ENCODE peak calls at places on chromosomes 3 and 15, in ten cellular contexts. One of them, this sample, is unnamed.

GRCh38 chr3:188643736-188644135 is 489.8 kb downstream of the LPP start:
- DNase-seq in T1000: no peak
- DNase-seq in NCI-H1092 treated with DMSO at 0.1 percent for 48 hours: no peak
- DNase-seq in HT-29: no peak
- DNase-seq in Peyer's patch: no peak
- DNase-seq in kidney epithelial cell: no peak
- DNase-seq in T-cell: no peak
- DNase-seq in NCI-H524: no peak
- DNase-seq in activated gamma-delta T cell treated with Interleukin-2 at 50 U/mL for 16 hours: no peak
- DNase-seq in LoVo: no peak
- DNase-seq in this sample: no peak

GRCh38 chr3:11495948-11496557 is 147.7 kb downstream of the VGLL4 start:
- DNase-seq in T1000: no peak
- DNase-seq in NCI-H1092 treated with DMSO at 0.1 percent for 48 hours: no peak
- DNase-seq in HT-29: no peak
- DNase-seq in Peyer's patch: no peak
- DNase-seq in kidney epithelial cell: peak
- DNase-seq in T-cell: no peak
- DNase-seq in NCI-H524: no peak
- DNase-seq in activated gamma-delta T cell treated with Interleukin-2 at 50 U/mL for 16 hours: no peak
- DNase-seq in LoVo: no peak
- DNase-seq in this sample: no peak

GRCh38 chr3:65019412-65020093 is 331.8 kb upstream of the ADAMTS9 start:
- DNase-seq in T1000: no peak
- DNase-seq in NCI-H1092 treated with DMSO at 0.1 percent for 48 hours: no peak
- DNase-seq in HT-29: no peak
- DNase-seq in Peyer's patch: no peak
- DNase-seq in kidney epithelial cell: peak
- DNase-seq in T-cell: no peak
- DNase-seq in NCI-H524: no peak
- DNase-seq in activated gamma-delta T cell treated with Interleukin-2 at 50 U/mL for 16 hours: no peak
- DNase-seq in LoVo: no peak
- DNase-seq in this sample: no peak

GRCh38 chr15:65406402-65407000 is 16.2 kb downstream of the IGDCC4 start:
- DNase-seq in T1000: no peak
- DNase-seq in NCI-H1092 treated with DMSO at 0.1 percent for 48 hours: no peak
- DNase-seq in HT-29: no peak
- DNase-seq in Peyer's patch: no peak
- DNase-seq in kidney epithelial cell: no peak
- DNase-seq in T-cell: no peak
- DNase-seq in NCI-H524: no peak
- DNase-seq in activated gamma-delta T cell treated with Interleukin-2 at 50 U/mL for 16 hours: no peak
- DNase-seq in LoVo: no peak
- DNase-seq in this sample: no peak

GRCh38 chr3:158660711-158661110 is 11.7 kb downstream of the LXN start:
- DNase-seq in T1000: no peak
- DNase-seq in NCI-H1092 treated with DMSO at 0.1 percent for 48 hours: no peak
- DNase-seq in HT-29: no peak
- DNase-seq in Peyer's patch: no peak
- DNase-seq in kidney epithelial cell: no peak
- DNase-seq in T-cell: no peak
- DNase-seq in NCI-H524: no peak
- DNase-seq in activated gamma-delta T cell treated with Interleukin-2 at 50 U/mL for 16 hours: no peak
- DNase-seq in LoVo: no peak
- DNase-seq in this sample: no peak

GRCh38 chr3:176839447-176839846 is 357.8 kb downstream of the TBL1XR1 start:
- DNase-seq in T1000: no peak
- DNase-seq in NCI-H1092 treated with DMSO at 0.1 percent for 48 hours: no peak
- DNase-seq in HT-29: no peak
- DNase-seq in Peyer's patch: no peak
- DNase-seq in kidney epithelial cell: no peak
- DNase-seq in T-cell: no peak
- DNase-seq in NCI-H524: no peak
- DNase-seq in activated gamma-delta T cell treated with Interleukin-2 at 50 U/mL for 16 hours: no peak
- DNase-seq in LoVo: no peak
- DNase-seq in this sample: no peak

GRCh38 chr15:91473894-91474293 is 373.8 kb downstream of the SV2B start:
- DNase-seq in T1000: no peak
- DNase-seq in NCI-H1092 treated with DMSO at 0.1 percent for 48 hours: no peak
- DNase-seq in HT-29: no peak
- DNase-seq in Peyer's patch: no peak
- DNase-seq in kidney epithelial cell: no peak
- DNase-seq in T-cell: no peak
- DNase-seq in NCI-H524: no peak
- DNase-seq in activated gamma-delta T cell treated with Interleukin-2 at 50 U/mL for 16 hours: no peak
- DNase-seq in LoVo: no peak
- DNase-seq in this sample: no peak

GRCh38 chr3:65751123-65751700 is 287.5 kb downstream of the MAGI1 start:
- DNase-seq in T1000: no peak
- DNase-seq in NCI-H1092 treated with DMSO at 0.1 percent for 48 hours: no peak
- DNase-seq in HT-29: peak
- DNase-seq in Peyer's patch: no peak
- DNase-seq in kidney epithelial cell: no peak
- DNase-seq in T-cell: no peak
- DNase-seq in NCI-H524: peak
- DNase-seq in activated gamma-delta T cell treated with Interleukin-2 at 50 U/mL for 16 hours: no peak
- DNase-seq in LoVo: no peak
- DNase-seq in this sample: no peak

GRCh38 chr15:25268166-25268565 is 170.7 kb downstream of the UBE3A start:
- DNase-seq in T1000: no peak
- DNase-seq in NCI-H1092 treated with DMSO at 0.1 percent for 48 hours: no peak
- DNase-seq in HT-29: peak
- DNase-seq in Peyer's patch: no peak
- DNase-seq in kidney epithelial cell: no peak
- DNase-seq in T-cell: no peak
- DNase-seq in NCI-H524: no peak
- DNase-seq in activated gamma-delta T cell treated with Interleukin-2 at 50 U/mL for 16 hours: no peak
- DNase-seq in LoVo: no peak
- DNase-seq in this sample: no peak

GRCh38 chr15:31357148-31357547 is 30.5 kb downstream of the KLF13 start:
- DNase-seq in T1000: no peak
- DNase-seq in NCI-H1092 treated with DMSO at 0.1 percent for 48 hours: no peak
- DNase-seq in HT-29: no peak
- DNase-seq in Peyer's patch: peak
- DNase-seq in kidney epithelial cell: no peak
- DNase-seq in T-cell: peak
- DNase-seq in NCI-H524: no peak
- DNase-seq in activated gamma-delta T cell treated with Interleukin-2 at 50 U/mL for 16 hours: no peak
- DNase-seq in LoVo: no peak
- DNase-seq in this sample: no peak

GRCh38 chr3:78957456-78957855 is 810.3 kb downstream of the ROBO1 start:
- DNase-seq in T1000: no peak
- DNase-seq in NCI-H1092 treated with DMSO at 0.1 percent for 48 hours: no peak
- DNase-seq in HT-29: no peak
- DNase-seq in Peyer's patch: no peak
- DNase-seq in kidney epithelial cell: no peak
- DNase-seq in T-cell: no peak
- DNase-seq in NCI-H524: peak
- DNase-seq in activated gamma-delta T cell treated with Interleukin-2 at 50 U/mL for 16 hours: no peak
- DNase-seq in LoVo: no peak
- DNase-seq in this sample: no peak

GRCh38 chr3:126399756-126400155 is 5.0 kb downstream of the CFAP100 start:
- DNase-seq in T1000: no peak
- DNase-seq in NCI-H1092 treated with DMSO at 0.1 percent for 48 hours: no peak
- DNase-seq in HT-29: no peak
- DNase-seq in Peyer's patch: no peak
- DNase-seq in kidney epithelial cell: no peak
- DNase-seq in T-cell: no peak
- DNase-seq in NCI-H524: no peak
- DNase-seq in activated gamma-delta T cell treated with Interleukin-2 at 50 U/mL for 16 hours: no peak
- DNase-seq in LoVo: no peak
- DNase-seq in this sample: peak

GRCh38 chr3:160225181-160226025 is at the start of gene C3orf80:
- DNase-seq in T1000: peak
- DNase-seq in NCI-H1092 treated with DMSO at 0.1 percent for 48 hours: peak
- DNase-seq in HT-29: peak
- DNase-seq in Peyer's patch: no peak
- DNase-seq in kidney epithelial cell: no peak
- DNase-seq in T-cell: peak
- DNase-seq in NCI-H524: peak
- DNase-seq in activated gamma-delta T cell treated with Interleukin-2 at 50 U/mL for 16 hours: peak
- DNase-seq in LoVo: peak
- DNase-seq in this sample: peak

GRCh38 chr3:100777271-100777670 is 68.0 kb downstream of the TFG start:
- DNase-seq in T1000: no peak
- DNase-seq in NCI-H1092 treated with DMSO at 0.1 percent for 48 hours: no peak
- DNase-seq in HT-29: no peak
- DNase-seq in Peyer's patch: no peak
- DNase-seq in kidney epithelial cell: no peak
- DNase-seq in T-cell: no peak
- DNase-seq in NCI-H524: no peak
- DNase-seq in activated gamma-delta T cell treated with Interleukin-2 at 50 U/mL for 16 hours: no peak
- DNase-seq in LoVo: no peak
- DNase-seq in this sample: no peak

GRCh38 chr15:37764733-37765191 is 169.7 kb upstream of the TMCO5A start:
- DNase-seq in T1000: peak
- DNase-seq in NCI-H1092 treated with DMSO at 0.1 percent for 48 hours: peak
- DNase-seq in HT-29: peak
- DNase-seq in Peyer's patch: no peak
- DNase-seq in kidney epithelial cell: no peak
- DNase-seq in T-cell: no peak
- DNase-seq in NCI-H524: peak
- DNase-seq in activated gamma-delta T cell treated with Interleukin-2 at 50 U/mL for 16 hours: peak
- DNase-seq in LoVo: peak
- DNase-seq in this sample: no peak

GRCh38 chr3:63588897-63589296 is 63.6 kb upstream of the SNTN start:
- DNase-seq in T1000: no peak
- DNase-seq in NCI-H1092 treated with DMSO at 0.1 percent for 48 hours: no peak
- DNase-seq in HT-29: peak
- DNase-seq in Peyer's patch: no peak
- DNase-seq in kidney epithelial cell: no peak
- DNase-seq in T-cell: no peak
- DNase-seq in NCI-H524: no peak
- DNase-seq in activated gamma-delta T cell treated with Interleukin-2 at 50 U/mL for 16 hours: no peak
- DNase-seq in LoVo: no peak
- DNase-seq in this sample: no peak

GRCh38 chr15:101618861-101619614 is 33.1 kb downstream of the TM2D3 start:
- DNase-seq in T1000: no peak
- DNase-seq in NCI-H1092 treated with DMSO at 0.1 percent for 48 hours: no peak
- DNase-seq in HT-29: no peak
- DNase-seq in Peyer's patch: no peak
- DNase-seq in kidney epithelial cell: no peak
- DNase-seq in T-cell: no peak
- DNase-seq in NCI-H524: peak
- DNase-seq in activated gamma-delta T cell treated with Interleukin-2 at 50 U/mL for 16 hours: no peak
- DNase-seq in LoVo: no peak
- DNase-seq in this sample: no peak

GRCh38 chr3:189186093-189186492 is 14.3 kb downstream of the TPRG1 start:
- DNase-seq in T1000: no peak
- DNase-seq in NCI-H1092 treated with DMSO at 0.1 percent for 48 hours: no peak
- DNase-seq in HT-29: no peak
- DNase-seq in Peyer's patch: no peak
- DNase-seq in kidney epithelial cell: peak
- DNase-seq in T-cell: no peak
- DNase-seq in NCI-H524: no peak
- DNase-seq in activated gamma-delta T cell treated with Interleukin-2 at 50 U/mL for 16 hours: no peak
- DNase-seq in LoVo: no peak
- DNase-seq in this sample: no peak

GRCh38 chr3:9820944-9821343 is 10.9 kb downstream of the TTLL3 start:
- DNase-seq in T1000: no peak
- DNase-seq in NCI-H1092 treated with DMSO at 0.1 percent for 48 hours: no peak
- DNase-seq in HT-29: peak
- DNase-seq in Peyer's patch: no peak
- DNase-seq in kidney epithelial cell: no peak
- DNase-seq in T-cell: no peak
- DNase-seq in NCI-H524: no peak
- DNase-seq in activated gamma-delta T cell treated with Interleukin-2 at 50 U/mL for 16 hours: no peak
- DNase-seq in LoVo: no peak
- DNase-seq in this sample: no peak

GRCh38 chr3:98513136-98513535 is 9.6 kb downstream of the CLDND1 start:
- DNase-seq in T1000: no peak
- DNase-seq in NCI-H1092 treated with DMSO at 0.1 percent for 48 hours: no peak
- DNase-seq in HT-29: no peak
- DNase-seq in Peyer's patch: no peak
- DNase-seq in kidney epithelial cell: no peak
- DNase-seq in T-cell: no peak
- DNase-seq in NCI-H524: no peak
- DNase-seq in activated gamma-delta T cell treated with Interleukin-2 at 50 U/mL for 16 hours: no peak
- DNase-seq in LoVo: no peak
- DNase-seq in this sample: no peak

GRCh38 chr15:77547801-77548607 is 84.7 kb downstream of the LINGO1 start:
- DNase-seq in T1000: no peak
- DNase-seq in NCI-H1092 treated with DMSO at 0.1 percent for 48 hours: no peak
- DNase-seq in HT-29: no peak
- DNase-seq in Peyer's patch: no peak
- DNase-seq in kidney epithelial cell: no peak
- DNase-seq in T-cell: no peak
- DNase-seq in NCI-H524: no peak
- DNase-seq in activated gamma-delta T cell treated with Interleukin-2 at 50 U/mL for 16 hours: no peak
- DNase-seq in LoVo: no peak
- DNase-seq in this sample: no peak

GRCh38 chr3:129975332-129976090 is 991 bp downstream of the TRH start:
- DNase-seq in T1000: no peak
- DNase-seq in NCI-H1092 treated with DMSO at 0.1 percent for 48 hours: peak
- DNase-seq in HT-29: no peak
- DNase-seq in Peyer's patch: no peak
- DNase-seq in kidney epithelial cell: no peak
- DNase-seq in T-cell: peak
- DNase-seq in NCI-H524: no peak
- DNase-seq in activated gamma-delta T cell treated with Interleukin-2 at 50 U/mL for 16 hours: peak
- DNase-seq in LoVo: no peak
- DNase-seq in this sample: no peak

GRCh38 chr15:60731583-60732130 is 252.7 kb upstream of the ICE2 start:
- DNase-seq in T1000: no peak
- DNase-seq in NCI-H1092 treated with DMSO at 0.1 percent for 48 hours: no peak
- DNase-seq in HT-29: no peak
- DNase-seq in Peyer's patch: no peak
- DNase-seq in kidney epithelial cell: no peak
- DNase-seq in T-cell: no peak
- DNase-seq in NCI-H524: no peak
- DNase-seq in activated gamma-delta T cell treated with Interleukin-2 at 50 U/mL for 16 hours: no peak
- DNase-seq in LoVo: no peak
- DNase-seq in this sample: no peak

GRCh38 chr3:111720681-111721380 is 125.7 kb upstream of the ZBED2 start:
- DNase-seq in T1000: no peak
- DNase-seq in NCI-H1092 treated with DMSO at 0.1 percent for 48 hours: no peak
- DNase-seq in HT-29: no peak
- DNase-seq in Peyer's patch: no peak
- DNase-seq in kidney epithelial cell: no peak
- DNase-seq in T-cell: no peak
- DNase-seq in NCI-H524: no peak
- DNase-seq in activated gamma-delta T cell treated with Interleukin-2 at 50 U/mL for 16 hours: no peak
- DNase-seq in LoVo: no peak
- DNase-seq in this sample: no peak

GRCh38 chr15:98888839-98889479 is 118.6 kb downstream of the PGPEP1L start:
- DNase-seq in T1000: no peak
- DNase-seq in NCI-H1092 treated with DMSO at 0.1 percent for 48 hours: no peak
- DNase-seq in HT-29: peak
- DNase-seq in Peyer's patch: no peak
- DNase-seq in kidney epithelial cell: no peak
- DNase-seq in T-cell: no peak
- DNase-seq in NCI-H524: no peak
- DNase-seq in activated gamma-delta T cell treated with Interleukin-2 at 50 U/mL for 16 hours: no peak
- DNase-seq in LoVo: peak
- DNase-seq in this sample: no peak

GRCh38 chr3:73504852-73505251 is 119.9 kb downstream of the PDZRN3 start:
- DNase-seq in T1000: no peak
- DNase-seq in NCI-H1092 treated with DMSO at 0.1 percent for 48 hours: no peak
- DNase-seq in HT-29: no peak
- DNase-seq in Peyer's patch: no peak
- DNase-seq in kidney epithelial cell: no peak
- DNase-seq in T-cell: no peak
- DNase-seq in NCI-H524: no peak
- DNase-seq in activated gamma-delta T cell treated with Interleukin-2 at 50 U/mL for 16 hours: no peak
- DNase-seq in LoVo: no peak
- DNase-seq in this sample: no peak

GRCh38 chr3:120145498-120146285 is 51.4 kb upstream of the GSK3B start:
- DNase-seq in T1000: no peak
- DNase-seq in NCI-H1092 treated with DMSO at 0.1 percent for 48 hours: no peak
- DNase-seq in HT-29: peak
- DNase-seq in Peyer's patch: no peak
- DNase-seq in kidney epithelial cell: no peak
- DNase-seq in T-cell: no peak
- DNase-seq in NCI-H524: no peak
- DNase-seq in activated gamma-delta T cell treated with Interleukin-2 at 50 U/mL for 16 hours: no peak
- DNase-seq in LoVo: peak
- DNase-seq in this sample: no peak

GRCh38 chr15:90876512-90877170 is 7.7 kb upstream of the FES start:
- DNase-seq in T1000: no peak
- DNase-seq in NCI-H1092 treated with DMSO at 0.1 percent for 48 hours: no peak
- DNase-seq in HT-29: no peak
- DNase-seq in Peyer's patch: no peak
- DNase-seq in kidney epithelial cell: no peak
- DNase-seq in T-cell: no peak
- DNase-seq in NCI-H524: no peak
- DNase-seq in activated gamma-delta T cell treated with Interleukin-2 at 50 U/mL for 16 hours: no peak
- DNase-seq in LoVo: no peak
- DNase-seq in this sample: no peak

This sample was measured in sigmoid colon.